ENCODE peak calls at places on chromosomes 11 and 22, in seven cellular contexts. Z is GM12865; R is stimulated activated CD8-positive, alpha-beta memory T cell treated with anti-CD3 and anti-CD28 coated beads, Interleukin-2, amount 100 ng/mL, for 48 hours; U is brain microvascular endothelial cell; E is pancreas; P is activated CD8-positive, alpha-beta memory T cell treated with anti-CD3 and anti-CD28 coated beads for 4 hours; X is SK-MEL-5. V is an unnamed sample.

GRCh38 chr11:19380375-19380774 is 139.6 kb upstream of the E2F8 start:
- DNase-seq in Z (no peak), X (peak; percentile 28), U (peak; percentile 92), R (no peak), E (no peak), P (no peak), V (peak; percentile 48)

GRCh38 chr11:130775306-130776043 is 140.8 kb downstream of the SNX19 start:
- DNase-seq in P (no peak), Z (no peak), U (peak; percentile 58), X (no peak), E (no peak), R (no peak), V (no peak)

GRCh38 chr11:17687946-17688670 is 31.3 kb upstream of the MYOD1 start:
- DNase-seq in Z (no peak), X (no peak), R (no peak), P (no peak), U (no peak), E (no peak), V (no peak)

GRCh38 chr22:50146440-50147228 is 23.9 kb upstream of the PANX2 start:
- DNase-seq in R (no peak), E (peak; percentile 66), Z (no peak), X (peak; percentile 83), P (no peak), U (peak; percentile 61), V (peak; percentile 15)

GRCh38 chr11:16013242-16013641 is 343.1 kb downstream of the SOX6 start:
- DNase-seq in U (no peak), X (no peak), Z (no peak), R (no peak), P (no peak), E (no peak), V (no peak)

GRCh38 chr11:66950113-66950535 is 8.1 kb downstream of the PC start:
- DNase-seq in U (peak; percentile 91), E (peak; percentile 22), Z (peak; percentile 13), R (no peak), X (peak; percentile 49), P (no peak), V (no peak)

GRCh38 chr11:46475926-46476545 is 84.5 kb upstream of the CHRM4 start:
- DNase-seq in X (no peak), E (no peak), R (no peak), U (no peak), P (no peak), Z (peak; percentile 36), V (no peak)

GRCh38 chr11:126731526-126731925 is 269.0 kb downstream of the KIRREL3 start:
- DNase-seq in P (no peak), Z (no peak), R (no peak), E (no peak), X (no peak), U (no peak), V (peak; percentile 32)

GRCh38 chr22:37233751-37234631 is 10.1 kb downstream of the RAC2 start:
- DNase-seq in E (no peak), X (no peak), U (no peak), P (no peak), Z (no peak), R (no peak), V (no peak)

GRCh38 chr11:8574798-8575197 is 19.2 kb downstream of the STK33 start:
- DNase-seq in U (no peak), R (no peak), Z (no peak), X (no peak), P (no peak), E (no peak), V (no peak)

GRCh38 chr11:43997022-43997665 is 50.6 kb upstream of the ACCSL start:
- DNase-seq in Z (peak; percentile 21), U (no peak), R (no peak), X (no peak), E (no peak), P (no peak), V (no peak)

GRCh38 chr22:49333206-49333605 is 494.5 kb downstream of the BRD1 start:
- DNase-seq in X (no peak), P (no peak), Z (no peak), R (no peak), U (no peak), E (no peak), V (no peak)

GRCh38 chr11:94802501-94802900 is 34.3 kb downstream of the AMOTL1 start:
- DNase-seq in E (no peak), U (no peak), Z (no peak), P (no peak), R (no peak), X (peak; percentile 85), V (peak; percentile 49)

GRCh38 chr22:36940676-36941075 is 27.2 kb downstream of the CSF2RB start:
- DNase-seq in U (no peak), R (no peak), X (no peak), P (no peak), Z (peak; percentile 86), E (no peak), V (no peak)

GRCh38 chr11:35463211-35463810 is 44.0 kb upstream of the SLC1A2 start:
- DNase-seq in X (no peak), U (no peak), P (no peak), Z (no peak), E (no peak), R (no peak), V (no peak)

GRCh38 chr11:130023204-130023603 is 20.6 kb upstream of the PRDM10 start:
- DNase-seq in X (no peak), P (no peak), U (peak; percentile 70), Z (peak; percentile 93), R (no peak), E (no peak), V (peak; percentile 16)

GRCh38 chr11:70210051-70210501 is 7.0 kb downstream of the FADD start:
- DNase-seq in U (peak; percentile 94), X (peak; percentile 96), P (no peak), E (no peak), Z (no peak), R (no peak), V (peak; percentile 82)

GRCh38 chr11:83241291-83241946 is 44.7 kb downstream of the CCDC90B start:
- DNase-seq in R (no peak), X (peak; percentile 72), P (no peak), U (peak; percentile 74), E (peak; percentile 32), Z (peak; percentile 62), V (peak; percentile 34)

GRCh38 chr11:57424802-57425564 is 1.9 kb downstream of the SLC43A3 start:
- DNase-seq in X (peak; percentile 59), Z (peak; percentile 97), E (no peak), U (peak; percentile 87), R (peak; percentile 78), P (peak; percentile 88), V (peak; percentile 86)

GRCh38 chr11:69882270-69882608 is 63.0 kb upstream of the FGF3 start:
- DNase-seq in R (no peak), Z (no peak), P (no peak), E (no peak), X (no peak), U (no peak), V (no peak)

GRCh38 chr11:78714539-78714938 is 139.9 kb upstream of the NARS2 start:
- DNase-seq in X (no peak), U (no peak), E (no peak), P (no peak), Z (no peak), R (no peak), V (no peak)

GRCh38 chr11:88405853-88406252 is 68.3 kb upstream of the CTSC start:
- DNase-seq in X (no peak), U (no peak), Z (no peak), E (no peak), R (no peak), P (no peak), V (no peak)

GRCh38 chr22:43377486-43377995 is 34.3 kb upstream of the MPPED1 start:
- DNase-seq in R (no peak), X (no peak), P (no peak), E (no peak), U (peak; percentile 6), Z (peak; percentile 37), V (no peak)

GRCh38 chr11:129281471-129282268 is 89.5 kb upstream of the ARHGAP32 start:
- DNase-seq in X (no peak), Z (no peak), U (no peak), R (no peak), E (no peak), P (no peak), V (no peak)

GRCh38 chr11:67316882-67317364 is 13.6 kb downstream of the SSH3 start:
- DNase-seq in R (no peak), Z (no peak), P (no peak), U (peak; percentile 31), E (no peak), X (peak; percentile 59), V (no peak)

GRCh38 chr11:66346476-66347424 is 679 bp downstream of the B4GAT1 start:
- DNase-seq in R (no peak), U (no peak), X (no peak), E (peak; percentile 61), P (no peak), Z (no peak), V (no peak)

GRCh38 chr22:19139001-19139356 is 5.5 kb downstream of the ESS2 start:
- DNase-seq in R (no peak), P (no peak), Z (no peak), E (no peak), U (no peak), X (no peak), V (no peak)

GRCh38 chr11:97722721-97723120 is 1298.0 kb upstream of the CNTN5 start:
- DNase-seq in Z (no peak), P (no peak), X (no peak), E (no peak), R (no peak), U (no peak), V (no peak)

GRCh38 chr11:130861902-130862552 is 54.3 kb downstream of the SNX19 start:
- DNase-seq in R (peak; percentile 77), Z (peak; percentile 96), X (peak; percentile 83), P (peak; percentile 67), U (peak; percentile 70), E (peak; percentile 93), V (peak; percentile 70)

V was measured in foreskin melanocyte.